ENCODE peak calls at places on chromosomes 7 and 10, in four cellular contexts. One of them, this sample, is unnamed.

GRCh38 chr10:131533846-131534526 is 222.5 kb upstream of the TCERG1L start:
- DNase-seq in COR-L47: no peak
- DNase-seq in AG20443: no peak
- DNase-seq in tibial artery: no peak
- DNase-seq in this sample: peak; percentile 64

GRCh38 chr10:37734971-37735370 is 122.4 kb downstream of the ZNF248 start:
- DNase-seq in COR-L47: no peak
- DNase-seq in AG20443: no peak
- DNase-seq in tibial artery: no peak
- DNase-seq in this sample: no peak

GRCh38 chr7:69994218-69994617 is 395.9 kb downstream of the AUTS2 start:
- DNase-seq in COR-L47: no peak
- DNase-seq in AG20443: no peak
- DNase-seq in tibial artery: no peak
- DNase-seq in this sample: no peak

GRCh38 chr7:127938588-127938987 is 92.6 kb downstream of the LRRC4 start:
- DNase-seq in COR-L47: no peak
- DNase-seq in AG20443: peak; percentile 88
- DNase-seq in tibial artery: no peak
- DNase-seq in this sample: no peak

GRCh38 chr10:100357073-100357858 is 10.2 kb downstream of the SCD start:
- DNase-seq in COR-L47: no peak
- DNase-seq in AG20443: no peak
- DNase-seq in tibial artery: no peak
- DNase-seq in this sample: no peak

GRCh38 chr7:39613577-39613976 is 9.8 kb upstream of the RALA start:
- DNase-seq in COR-L47: no peak
- DNase-seq in AG20443: no peak
- DNase-seq in tibial artery: no peak
- DNase-seq in this sample: no peak

GRCh38 chr7:30974605-30975256 is 11.0 kb downstream of the GHRHR start:
- DNase-seq in COR-L47: no peak
- DNase-seq in AG20443: peak; percentile 73
- DNase-seq in tibial artery: no peak
- DNase-seq in this sample: peak; percentile 79

GRCh38 chr10:59082249-59082648 is 94.2 kb upstream of the PHYHIPL start:
- DNase-seq in COR-L47: no peak
- DNase-seq in AG20443: no peak
- DNase-seq in tibial artery: no peak
- DNase-seq in this sample: no peak

GRCh38 chr10:48805411-48805810 is 120.7 kb downstream of the WDFY4 start:
- DNase-seq in COR-L47: no peak
- DNase-seq in AG20443: no peak
- DNase-seq in tibial artery: no peak
- DNase-seq in this sample: no peak

GRCh38 chr10:31752167-31752566 is 176.5 kb downstream of the ARHGAP12 start:
- DNase-seq in COR-L47: no peak
- DNase-seq in AG20443: no peak
- DNase-seq in tibial artery: no peak
- DNase-seq in this sample: no peak

GRCh38 chr7:142873281-142873784 is 12.2 kb downstream of the TRPV6 start:
- DNase-seq in COR-L47: no peak
- DNase-seq in AG20443: no peak
- DNase-seq in tibial artery: no peak
- DNase-seq in this sample: no peak

GRCh38 chr7:135662373-135663114 is at the start of gene STMP1:
- DNase-seq in COR-L47: peak; percentile 95
- DNase-seq in AG20443: peak; percentile 98
- DNase-seq in tibial artery: peak; percentile 95
- DNase-seq in this sample: peak; percentile 96

GRCh38 chr7:106612432-106612831 is 48.5 kb downstream of the CCDC71L start:
- DNase-seq in COR-L47: no peak
- DNase-seq in AG20443: no peak
- DNase-seq in tibial artery: no peak
- DNase-seq in this sample: no peak

GRCh38 chr7:12174931-12175330 is 36.2 kb upstream of the TMEM106B start:
- DNase-seq in COR-L47: no peak
- DNase-seq in AG20443: no peak
- DNase-seq in tibial artery: no peak
- DNase-seq in this sample: no peak